ENCODE peak calls at places on chromosome 17, in eight cellular contexts. C, G, U, B, I, Y, F and Z are unnamed samples.

GRCh38 chr17:58352018-58352842 is at the start of gene SUPT4H1:
- DNase-seq in C (peak), G (peak), U (peak), B (peak), I (peak), Y (peak), F (peak), Z (peak)

GRCh38 chr17:55332296-55333041 is 67.7 kb downstream of the HLF start:
- DNase-seq in C (no peak), G (no peak), U (no peak), B (no peak), I (no peak), Y (no peak), F (peak), Z (no peak)

GRCh38 chr17:56274491-56274890 is 121.2 kb downstream of the ANKFN1 start:
- DNase-seq in C (no peak), G (no peak), U (no peak), B (no peak), I (no peak), Y (no peak), F (no peak), Z (no peak)

GRCh38 chr17:17258998-17259397 is 22.0 kb upstream of the FLCN start:
- DNase-seq in C (no peak), G (no peak), U (peak), B (peak), I (no peak), Y (no peak), F (no peak), Z (no peak)

GRCh38 chr17:77363821-77364361 is 223.1 kb downstream of the SEC14L1 start:
- DNase-seq in C (no peak), G (no peak), U (no peak), B (no peak), I (no peak), Y (no peak), F (no peak), Z (no peak)

GRCh38 chr17:77909236-77909635 is 49.3 kb upstream of the TNRC6C start:
- DNase-seq in C (no peak), G (no peak), U (no peak), B (no peak), I (no peak), Y (no peak), F (no peak), Z (no peak)

GRCh38 chr17:72134560-72135399 is 14.0 kb downstream of the SOX9 start:
- DNase-seq in C (peak), G (no peak), U (no peak), B (no peak), I (no peak), Y (peak), F (no peak), Z (no peak)

GRCh38 chr17:62165378-62165722 is 100.3 kb upstream of the MED13 start:
- DNase-seq in C (no peak), G (no peak), U (no peak), B (no peak), I (no peak), Y (no peak), F (no peak), Z (no peak)

GRCh38 chr17:63452979-63453551 is 7.0 kb upstream of the CYB561 start:
- DNase-seq in C (no peak), G (no peak), U (no peak), B (no peak), I (peak), Y (no peak), F (no peak), Z (no peak)

GRCh38 chr17:147796-148740 is 10.7 kb downstream of the SCGB1C2 start:
- DNase-seq in C (no peak), G (no peak), U (peak), B (peak), I (no peak), Y (no peak), F (peak), Z (no peak)

GRCh38 chr17:47635734-47636133 is 14.0 kb upstream of the KPNB1 start:
- DNase-seq in C (no peak), G (no peak), U (no peak), B (no peak), I (no peak), Y (no peak), F (no peak), Z (no peak)

GRCh38 chr17:56178203-56178602 is 24.9 kb downstream of the ANKFN1 start:
- DNase-seq in C (no peak), G (no peak), U (no peak), B (no peak), I (no peak), Y (no peak), F (no peak), Z (no peak)

GRCh38 chr17:67136191-67137025 is 92.1 kb downstream of the CACNG1 start:
- DNase-seq in C (no peak), G (no peak), U (no peak), B (no peak), I (no peak), Y (no peak), F (no peak), Z (no peak)

GRCh38 chr17:15262291-15263205 is 2.6 kb downstream of the PMP22 start:
- DNase-seq in C (peak), G (peak), U (peak), B (peak), I (peak), Y (peak), F (peak), Z (no peak)

GRCh38 chr17:66711936-66712335 is 123.0 kb upstream of the CACNG5 start:
- DNase-seq in C (peak), G (no peak), U (no peak), B (no peak), I (no peak), Y (no peak), F (peak), Z (peak)

GRCh38 chr17:33049781-33050414 is 58.3 kb downstream of the SPACA3 start:
- DNase-seq in C (peak), G (no peak), U (peak), B (no peak), I (peak), Y (no peak), F (no peak), Z (peak)

GRCh38 chr17:34098712-34099111 is 156.4 kb upstream of the CCL2 start:
- DNase-seq in C (no peak), G (no peak), U (no peak), B (no peak), I (no peak), Y (no peak), F (no peak), Z (no peak)

GRCh38 chr17:49848019-49848473 is at the start of gene TAC4:
- DNase-seq in C (no peak), G (no peak), U (no peak), B (no peak), I (no peak), Y (no peak), F (no peak), Z (no peak)

GRCh38 chr17:40490289-40490853 is 11.1 kb downstream of the TNS4 start:
- DNase-seq in C (peak), G (no peak), U (peak), B (peak), I (no peak), Y (peak), F (no peak), Z (peak)

GRCh38 chr17:57091186-57091618 is 6.2 kb downstream of the AKAP1 start:
- DNase-seq in C (no peak), G (no peak), U (peak), B (no peak), I (no peak), Y (no peak), F (no peak), Z (no peak)

GRCh38 chr17:65143899-65144590 is 6.9 kb downstream of the RGS9 start:
- DNase-seq in C (no peak), G (no peak), U (no peak), B (no peak), I (no peak), Y (no peak), F (no peak), Z (no peak)

GRCh38 chr17:63549946-63550815 is at the start of gene DCAF7:
- DNase-seq in C (peak), G (peak), U (peak), B (peak), I (peak), Y (peak), F (peak), Z (peak)

GRCh38 chr17:57861000-57861736 is 11.3 kb upstream of the MRPS23 start:
- DNase-seq in C (peak), G (peak), U (no peak), B (no peak), I (no peak), Y (no peak), F (peak), Z (peak)

GRCh38 chr17:61536417-61536955 is 54.5 kb downstream of the NACA2 start:
- DNase-seq in C (no peak), G (no peak), U (no peak), B (no peak), I (no peak), Y (no peak), F (no peak), Z (no peak)

GRCh38 chr17:50558955-50559614 is 1.4 kb upstream of the CACNA1G start:
- DNase-seq in C (no peak), G (no peak), U (no peak), B (no peak), I (no peak), Y (no peak), F (peak), Z (no peak)

GRCh38 chr17:4968916-4969550 is 1.4 kb upstream of the SPAG7 start:
- DNase-seq in C (peak), G (no peak), U (no peak), B (no peak), I (no peak), Y (peak), F (no peak), Z (no peak)

GRCh38 chr17:45246861-45247428 is 14.9 kb downstream of the SPATA32 start:
- DNase-seq in C (no peak), G (no peak), U (no peak), B (no peak), I (peak), Y (no peak), F (no peak), Z (no peak)

GRCh38 chr17:17303847-17304490 is 796 bp downstream of the NT5M start:
- DNase-seq in C (no peak), G (no peak), U (no peak), B (no peak), I (no peak), Y (no peak), F (no peak), Z (no peak)

GRCh38 chr17:27840688-27841087 is 40.4 kb upstream of the NOS2 start:
- DNase-seq in C (no peak), G (no peak), U (no peak), B (no peak), I (no peak), Y (no peak), F (no peak), Z (no peak)

GRCh38 chr17:50272711-50273653 is 1.3 kb upstream of the TMEM92 start:
- DNase-seq in C (peak), G (no peak), U (no peak), B (peak), I (no peak), Y (no peak), F (peak), Z (no peak)

GRCh38 chr17:67126983-67127382 is 82.6 kb downstream of the CACNG1 start:
- DNase-seq in C (no peak), G (no peak), U (no peak), B (no peak), I (no peak), Y (no peak), F (no peak), Z (no peak)

GRCh38 chr17:16001498-16001897 is 1.9 kb downstream of the TTC19 start:
- DNase-seq in C (peak), G (no peak), U (no peak), B (no peak), I (no peak), Y (no peak), F (no peak), Z (no peak)

GRCh38 chr17:68803122-68803615 is 152.0 kb downstream of the ABCA8 start:
- DNase-seq in C (no peak), G (no peak), U (no peak), B (no peak), I (no peak), Y (no peak), F (no peak), Z (no peak)

GRCh38 chr17:83070800-83071341 is 8.5 kb upstream of the METRNL start:
- DNase-seq in C (no peak), G (no peak), U (no peak), B (no peak), I (no peak), Y (no peak), F (no peak), Z (no peak)

GRCh38 chr17:13931111-13931526 is 138.2 kb upstream of the COX10 start:
- DNase-seq in C (peak), G (peak), U (no peak), B (no peak), I (no peak), Y (peak), F (no peak), Z (no peak)

GRCh38 chr17:42288078-42288984 is at the start of gene STAT5A:
- DNase-seq in C (peak), G (peak), U (peak), B (peak), I (no peak), Y (no peak), F (peak), Z (no peak)

GRCh38 chr17:42288985-42289862 is 926 bp downstream of the STAT5A start:
- DNase-seq in C (no peak), G (no peak), U (no peak), B (peak), I (no peak), Y (no peak), F (peak), Z (no peak)

GRCh38 chr17:42289863-42290165 is 1.5 kb downstream of the STAT5A start:
- DNase-seq in C (no peak), G (no peak), U (no peak), B (peak), I (no peak), Y (no peak), F (no peak), Z (no peak)

GRCh38 chr17:42291136-42291535 is 2.8 kb downstream of the STAT5A start:
- DNase-seq in C (no peak), G (no peak), U (no peak), B (peak), I (no peak), Y (no peak), F (no peak), Z (no peak)

DNA sequence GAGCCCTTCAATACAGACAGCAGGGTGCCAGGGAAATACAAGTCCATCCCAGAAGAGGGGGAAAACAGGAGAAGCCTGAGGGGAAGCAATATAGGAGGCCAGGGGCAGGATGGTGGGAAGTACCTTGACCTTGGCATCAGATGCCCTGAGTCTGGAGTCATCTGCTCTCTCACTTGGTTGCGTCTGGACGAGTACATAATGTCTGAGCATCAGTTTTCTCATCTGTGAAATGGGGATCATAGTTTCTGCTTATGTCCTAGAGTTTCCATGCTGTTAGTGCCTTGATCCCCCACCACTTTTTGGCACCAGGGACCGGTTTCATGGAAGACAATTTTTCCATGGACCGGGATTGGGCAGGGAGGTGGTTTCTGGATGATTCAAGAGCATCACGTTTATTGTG is 2.3 kb downstream of the STAT5A start:
- DNase-seq in C (no peak), G (no peak), U (no peak), B (no peak), I (no peak), Y (no peak), F (no peak), Z (no peak)
- H3K4me3 ChIP-seq in C (no peak), G (no peak), U (no peak), B (no peak), I (no peak), Y (no peak), F (no peak), Z (no peak)

GRCh38 chr17:1180434-1180742 is 607 bp upstream of the ABR start:
- DNase-seq in C (no peak), G (no peak), U (no peak), B (no peak), I (no peak), Y (no peak), F (no peak), Z (no peak)
- H3K4me3 ChIP-seq in C (no peak), G (peak), U (peak), B (peak), I (peak), Y (no peak), F (peak), Z (no peak)

GRCh38 chr17:42458497-42459255 is at the start of gene ATP6V0A1:
- DNase-seq in C (peak), G (peak), U (peak), B (peak), I (peak), Y (no peak), F (peak), Z (peak)

GRCh38 chr17:42459256-42459982 is 741 bp downstream of the ATP6V0A1 start:
- DNase-seq in C (peak), G (no peak), U (peak), B (peak), I (peak), Y (no peak), F (peak), Z (no peak)

GRCh38 chr17:42463976-42464400 is 5.3 kb downstream of the ATP6V0A1 start:
- DNase-seq in C (no peak), G (no peak), U (no peak), B (no peak), I (no peak), Y (no peak), F (no peak), Z (no peak)

GRCh38 chr17:42457107-42457787 is 1.4 kb upstream of the ATP6V0A1 start:
- DNase-seq in C (no peak), G (no peak), U (no peak), B (no peak), I (peak), Y (no peak), F (no peak), Z (no peak)

GRCh38 chr17:42460371-42460770 is 1.7 kb downstream of the ATP6V0A1 start:
- DNase-seq in C (no peak), G (no peak), U (no peak), B (no peak), I (no peak), Y (no peak), F (no peak), Z (no peak)
- H3K4me3 ChIP-seq in C (peak), G (peak), U (peak), B (peak), I (peak), Y (no peak), F (peak), Z (no peak)

GRCh38 chr17:42459983-42460300 is 1.3 kb downstream of the ATP6V0A1 start:
- DNase-seq in C (peak), G (no peak), U (no peak), B (no peak), I (peak), Y (no peak), F (no peak), Z (peak)
- H3K4me3 ChIP-seq in C (peak), G (peak), U (peak), B (peak), I (peak), Y (peak), F (peak), Z (no peak)

DNA sequence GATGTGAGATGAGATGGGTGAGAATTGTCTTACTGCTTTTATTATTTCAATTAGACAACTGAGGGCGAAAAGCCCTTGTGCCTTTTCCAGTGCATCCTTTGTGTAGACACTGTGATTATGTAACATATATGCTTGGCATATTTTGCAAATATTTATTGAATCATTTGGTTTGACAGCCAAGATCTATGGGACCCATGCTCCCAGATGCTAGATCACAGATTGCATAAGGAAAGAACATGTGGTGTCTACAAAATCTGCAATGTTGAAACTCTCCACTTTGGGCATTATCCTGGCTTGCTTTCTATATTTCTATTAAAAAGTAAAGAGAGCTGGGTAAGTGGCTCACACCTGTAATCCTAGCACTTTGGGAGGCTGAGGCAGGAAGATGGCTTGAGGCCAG is 4.8 kb upstream of the COG1 start:
- DNase-seq in C (peak), G (no peak), U (no peak), B (no peak), I (no peak), Y (no peak), F (no peak), Z (no peak)
- H3K4me3 ChIP-seq in C (no peak), G (no peak), U (no peak), B (no peak), I (no peak), Y (no peak), F (no peak), Z (no peak)

GRCh38 chr17:79220715-79221291 is 146.2 kb downstream of the ENGASE start:
- DNase-seq in C (no peak), G (no peak), U (no peak), B (no peak), I (no peak), Y (no peak), F (peak), Z (no peak)
- H3K4me3 ChIP-seq in C (no peak), G (no peak), U (no peak), B (peak), I (no peak), Y (no peak), F (no peak), Z (no peak)

GRCh38 chr17:59723041-59723440 is 15.6 kb downstream of the VMP1 start:
- DNase-seq in C (no peak), G (no peak), U (no peak), B (no peak), I (peak), Y (no peak), F (no peak), Z (no peak)
- H3K4me3 ChIP-seq in C (no peak), G (no peak), U (no peak), B (no peak), I (peak), Y (no peak), F (no peak), Z (no peak)

GRCh38 chr17:74742978-74743545 is 5.4 kb upstream of the NHERF1 start:
- DNase-seq in C (no peak), G (no peak), U (no peak), B (no peak), I (no peak), Y (no peak), F (no peak), Z (no peak)
- H3K4me3 ChIP-seq in C (no peak), G (no peak), U (no peak), B (no peak), I (no peak), Y (no peak), F (no peak), Z (no peak)

GRCh38 chr17:7856840-7857723 is at the start of gene NAA38:
- DNase-seq in C (peak), G (peak), U (peak), B (peak), I (peak), Y (peak), F (peak), Z (peak)

GRCh38 chr17:7854078-7854777 is 638 bp upstream of the TMEM88 start:
- DNase-seq in C (no peak), G (no peak), U (no peak), B (no peak), I (no peak), Y (no peak), F (peak), Z (no peak)

GRCh38 chr17:7856081-7856791 is 1.1 kb downstream of the NAA38 start:
- DNase-seq in C (peak), G (no peak), U (no peak), B (no peak), I (no peak), Y (no peak), F (peak), Z (no peak)

GRCh38 chr17:7854851-7855642 is at the start of gene TMEM88:
- DNase-seq in C (no peak), G (no peak), U (no peak), B (no peak), I (no peak), Y (no peak), F (peak), Z (no peak)

GRCh38 chr17:7855643-7856080 is 796 bp downstream of the TMEM88 start:
- DNase-seq in C (no peak), G (no peak), U (no peak), B (no peak), I (no peak), Y (no peak), F (no peak), Z (no peak)
- H3K4me3 ChIP-seq in C (peak), G (peak), U (peak), B (peak), I (peak), Y (peak), F (peak), Z (peak)

GRCh38 chr17:81470944-81471803 is 41.4 kb downstream of the ACTG1 start:
- DNase-seq in C (peak), G (no peak), U (no peak), B (no peak), I (no peak), Y (no peak), F (no peak), Z (no peak)
- H3K4me3 ChIP-seq in C (no peak), G (no peak), U (no peak), B (peak), I (no peak), Y (peak), F (no peak), Z (no peak)